ENCODE peak calls at places on chromosome 1, in four cellular contexts. U is fibroblast of gingiva, M is IMR-90, E is GM04503. H is an unnamed sample.

GRCh38 chr1:65265296-65266271 is 43.8 kb upstream of the DNAJC6 start:
- DNase-seq in M (no peak), U (peak), E (no peak), H (peak)

GRCh38 chr1:204418174-204419063 is 6.8 kb upstream of the PPP1R15B start:
- DNase-seq in E (no peak), M (peak), U (no peak), H (peak)

GRCh38 chr1:50060279-50060678 is 36.5 kb upstream of the AGBL4 start:
- DNase-seq in E (no peak), U (no peak), M (no peak), H (no peak)

GRCh38 chr1:110390096-110390495 is 730 bp downstream of the SLC16A4 start:
- DNase-seq in E (no peak), M (peak), U (peak), H (peak)

GRCh38 chr1:7069888-7070287 is 284.6 kb downstream of the CAMTA1 start:
- DNase-seq in E (no peak), U (no peak), M (no peak), H (peak)

GRCh38 chr1:2907051-2907450 is 105.6 kb upstream of the TTC34 start:
- DNase-seq in E (no peak), M (no peak), U (no peak), H (no peak)

GRCh38 chr1:229582011-229582694 is 23.6 kb upstream of the ABCB10 start:
- DNase-seq in U (no peak), M (peak), E (no peak), H (no peak)

GRCh38 chr1:110136911-110137310 is 13.4 kb upstream of the SLC6A17 start:
- DNase-seq in M (no peak), U (no peak), E (no peak), H (no peak)

GRCh38 chr1:198199105-198199504 is 42.3 kb downstream of the NEK7 start:
- DNase-seq in U (no peak), E (no peak), M (no peak), H (no peak)

GRCh38 chr1:21378705-21379494 is 61.0 kb upstream of the NBPF3 start:
- DNase-seq in M (no peak), U (no peak), E (no peak), H (no peak)

GRCh38 chr1:27000092-27000816 is 6.8 kb downstream of the TRNP1 start:
- DNase-seq in M (no peak), E (no peak), U (no peak), H (no peak)

H was measured in AG10803.